ENCODE peak calls at places on chromosomes 11 and 22, in five cellular contexts. N is MCF 10A, J is fibroblast of the aortic adventitia, F is sigmoid colon, I is psoas muscle. X is an unnamed sample.

GRCh38 chr11:110434952-110435779 is 5.4 kb downstream of the FDX1 start:
- DNase-seq in N (peak), J (peak), F (no peak), I (no peak), X (no peak)

GRCh38 chr11:64313491-64314145 is 3.7 kb downstream of the TRMT112 start:
- DNase-seq in N (no peak), J (peak), F (peak), I (peak), X (no peak)

GRCh38 chr11:12220305-12220704 is 109.9 kb downstream of the MICAL2 start:
- DNase-seq in N (no peak), J (peak), F (peak), I (peak), X (no peak)

GRCh38 chr11:32068134-32068533 is 22.7 kb upstream of the RCN1 start:
- DNase-seq in N (no peak), J (peak), F (no peak), I (no peak), X (no peak)

GRCh38 chr11:44726278-44727113 is at the start of gene TSPAN18:
- DNase-seq in N (no peak), J (no peak), F (peak), I (peak), X (peak)

GRCh38 chr22:21587803-21588611 is 20.5 kb downstream of the UBE2L3 start:
- DNase-seq in N (no peak), J (peak), F (no peak), I (no peak), X (no peak)

GRCh38 chr11:8787372-8787771 is 104.8 kb downstream of the RPL27A start:
- DNase-seq in N (no peak), J (no peak), F (no peak), I (no peak), X (no peak)

GRCh38 chr22:41245917-41246499 is 5.3 kb upstream of the CHADL start:
- DNase-seq in N (no peak), J (no peak), F (no peak), I (no peak), X (no peak)

GRCh38 chr11:134418119-134418840 is 6.2 kb upstream of the B3GAT1 start:
- DNase-seq in N (peak), J (peak), F (no peak), I (no peak), X (peak)

GRCh38 chr11:129992161-129992944 is 10.3 kb downstream of the PRDM10 start:
- DNase-seq in N (peak), J (peak), F (no peak), I (no peak), X (no peak)
- TF ChIP-seq CTCF in N (peak), J (no peak), F (no peak), I (peak), X (no peak)

DNA sequence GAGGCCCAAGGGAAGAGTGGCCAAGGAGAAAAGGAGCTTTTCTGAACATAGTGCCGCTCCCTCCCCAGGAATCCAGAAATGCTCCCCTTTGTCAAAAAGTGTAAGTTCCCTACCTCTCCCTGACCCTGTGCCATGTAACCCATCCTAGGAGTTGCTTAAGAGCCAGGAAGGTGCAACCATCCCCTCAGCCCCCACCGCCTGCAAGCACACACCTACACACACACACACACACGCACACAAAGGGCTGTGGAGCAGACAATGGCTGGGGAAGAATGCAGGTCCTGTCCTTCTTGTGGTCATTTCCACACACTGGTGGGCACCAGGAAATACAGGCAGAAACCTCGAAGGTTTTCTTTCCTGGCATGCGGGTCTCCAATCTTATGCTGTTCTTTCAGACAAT is 1.2 kb downstream of the P2RX3 start:
- DNase-seq in N (no peak), J (no peak), F (no peak), I (no peak), X (no peak)
- TF ChIP-seq CTCF in N (no peak), J (no peak), F (no peak), I (no peak), X (no peak)

GRCh38 chr11:73359341-73359740 is 16.9 kb upstream of the RELT start:
- DNase-seq in N (no peak), J (peak), F (peak), I (peak), X (no peak)

GRCh38 chr11:73358071-73358470 is 18.1 kb upstream of the RELT start:
- DNase-seq in N (no peak), J (no peak), F (no peak), I (no peak), X (no peak)

GRCh38 chr11:73361953-73362776 is 14.0 kb upstream of the RELT start:
- DNase-seq in N (no peak), J (no peak), F (no peak), I (no peak), X (no peak)

GRCh38 chr11:73360743-73361369 is 15.3 kb upstream of the RELT start:
- DNase-seq in N (no peak), J (no peak), F (no peak), I (no peak), X (no peak)

DNA sequence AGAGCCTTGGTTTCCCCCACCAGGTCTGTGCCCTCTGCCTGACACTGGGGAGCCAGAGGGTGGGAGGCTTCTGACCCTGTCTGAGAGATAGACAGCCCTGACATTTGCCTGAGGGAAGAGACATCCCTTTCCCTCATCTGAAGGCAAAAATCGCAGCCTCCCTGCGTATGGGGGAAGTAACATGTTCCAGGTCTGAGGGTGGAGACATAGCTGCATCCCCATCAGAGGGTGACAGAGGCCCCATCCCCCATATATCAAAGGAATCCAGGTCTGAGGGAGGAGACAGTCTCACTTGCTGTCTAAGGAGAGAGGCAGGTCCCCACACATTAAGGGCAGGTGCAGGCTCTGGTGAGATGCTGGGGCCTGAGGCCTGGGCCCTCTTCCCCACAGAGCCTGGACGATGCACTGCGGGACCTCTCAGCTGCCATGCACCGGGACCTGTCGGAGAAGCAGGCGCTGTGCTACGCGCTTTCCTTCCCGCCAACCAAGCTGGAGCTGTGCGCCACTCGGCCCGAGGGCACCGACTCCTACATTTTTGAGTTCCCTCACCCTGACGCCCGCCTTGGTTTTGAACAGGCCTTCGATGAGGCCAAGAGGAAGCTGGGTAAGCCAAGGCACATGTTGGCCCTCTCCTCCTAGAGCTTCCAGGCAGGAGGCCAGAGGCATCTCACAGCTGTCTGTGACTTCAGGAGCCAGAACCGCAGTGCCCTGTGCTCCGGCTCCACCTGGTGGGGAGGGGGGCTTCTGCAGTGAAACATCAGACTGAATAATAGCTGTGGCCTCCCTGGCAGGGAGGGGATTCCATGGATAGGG is 16.1 kb upstream of the RELT start:
- DNase-seq in N (peak), J (peak), F (no peak), I (peak), X (peak)
- TF ChIP-seq CTCF in N (peak), J (peak), F (no peak), I (peak), X (peak)

GRCh38 chr11:73453562-73453961 is 77.4 kb downstream of the RELT start:
- DNase-seq in N (peak), J (peak), F (no peak), I (no peak), X (no peak)
- TF ChIP-seq CTCF in N (no peak), J (no peak), F (no peak), I (no peak), X (no peak)